ENCODE peak calls at places on chromosome 12, in nine cellular contexts. One of them, this sample, is unnamed.

GRCh38 chr12:9827209-9827888 is at the start of gene KLRF1:
- DNase-seq in mucosa of descending colon: no peak
- DNase-seq in ELR: no peak
- DNase-seq in activated naive CD8-positive, alpha-beta T cell treated with anti-CD3 and anti-CD28 coated beads, Interleukin-2, amount 50 U/mL, for 24 hours: no peak
- DNase-seq in GM10248: no peak
- DNase-seq in effector memory CD4-positive, alpha-beta T cell: no peak
- DNase-seq in endothelial cell: no peak
- DNase-seq in nephron progenitor cell: no peak
- DNase-seq in chondrocyte: no peak
- DNase-seq in this sample: no peak

GRCh38 chr12:65156366-65156831 is 13.0 kb upstream of the LEMD3 start:
- DNase-seq in mucosa of descending colon: no peak
- DNase-seq in ELR: no peak
- DNase-seq in activated naive CD8-positive, alpha-beta T cell treated with anti-CD3 and anti-CD28 coated beads, Interleukin-2, amount 50 U/mL, for 24 hours: no peak
- DNase-seq in GM10248: peak
- DNase-seq in effector memory CD4-positive, alpha-beta T cell: no peak
- DNase-seq in endothelial cell: no peak
- DNase-seq in nephron progenitor cell: no peak
- DNase-seq in chondrocyte: no peak
- DNase-seq in this sample: peak

GRCh38 chr12:113154351-113154973 is 4.9 kb downstream of the CFAP73 start:
- DNase-seq in mucosa of descending colon: no peak
- DNase-seq in ELR: no peak
- DNase-seq in activated naive CD8-positive, alpha-beta T cell treated with anti-CD3 and anti-CD28 coated beads, Interleukin-2, amount 50 U/mL, for 24 hours: peak
- DNase-seq in GM10248: peak
- DNase-seq in effector memory CD4-positive, alpha-beta T cell: no peak
- DNase-seq in endothelial cell: peak
- DNase-seq in nephron progenitor cell: peak
- DNase-seq in chondrocyte: no peak
- DNase-seq in this sample: peak

GRCh38 chr12:131116437-131117117 is 162.9 kb downstream of the ADGRD1 start:
- DNase-seq in mucosa of descending colon: no peak
- DNase-seq in ELR: no peak
- DNase-seq in activated naive CD8-positive, alpha-beta T cell treated with anti-CD3 and anti-CD28 coated beads, Interleukin-2, amount 50 U/mL, for 24 hours: no peak
- DNase-seq in GM10248: no peak
- DNase-seq in effector memory CD4-positive, alpha-beta T cell: no peak
- DNase-seq in endothelial cell: peak
- DNase-seq in nephron progenitor cell: peak
- DNase-seq in chondrocyte: peak
- DNase-seq in this sample: no peak

GRCh38 chr12:1929241-1929984 is 11.0 kb upstream of the CACNA2D4 start:
- DNase-seq in mucosa of descending colon: no peak
- DNase-seq in ELR: no peak
- DNase-seq in activated naive CD8-positive, alpha-beta T cell treated with anti-CD3 and anti-CD28 coated beads, Interleukin-2, amount 50 U/mL, for 24 hours: no peak
- DNase-seq in GM10248: no peak
- DNase-seq in effector memory CD4-positive, alpha-beta T cell: no peak
- DNase-seq in endothelial cell: no peak
- DNase-seq in nephron progenitor cell: no peak
- DNase-seq in chondrocyte: no peak
- DNase-seq in this sample: no peak

GRCh38 chr12:54141534-54142475 is 47.0 kb downstream of the SMUG1 start:
- DNase-seq in mucosa of descending colon: no peak
- DNase-seq in ELR: peak
- DNase-seq in activated naive CD8-positive, alpha-beta T cell treated with anti-CD3 and anti-CD28 coated beads, Interleukin-2, amount 50 U/mL, for 24 hours: no peak
- DNase-seq in GM10248: no peak
- DNase-seq in effector memory CD4-positive, alpha-beta T cell: no peak
- DNase-seq in endothelial cell: no peak
- DNase-seq in nephron progenitor cell: no peak
- DNase-seq in chondrocyte: peak
- DNase-seq in this sample: no peak

GRCh38 chr12:46473634-46474201 is 101.1 kb upstream of the SLC38A2 start:
- DNase-seq in mucosa of descending colon: peak
- DNase-seq in ELR: peak
- DNase-seq in activated naive CD8-positive, alpha-beta T cell treated with anti-CD3 and anti-CD28 coated beads, Interleukin-2, amount 50 U/mL, for 24 hours: no peak
- DNase-seq in GM10248: peak
- DNase-seq in effector memory CD4-positive, alpha-beta T cell: no peak
- DNase-seq in endothelial cell: no peak
- DNase-seq in nephron progenitor cell: no peak
- DNase-seq in chondrocyte: no peak
- DNase-seq in this sample: peak

GRCh38 chr12:94071258-94071657 is 77.1 kb upstream of the PLXNC1 start:
- DNase-seq in mucosa of descending colon: peak
- DNase-seq in ELR: no peak
- DNase-seq in activated naive CD8-positive, alpha-beta T cell treated with anti-CD3 and anti-CD28 coated beads, Interleukin-2, amount 50 U/mL, for 24 hours: no peak
- DNase-seq in GM10248: no peak
- DNase-seq in effector memory CD4-positive, alpha-beta T cell: no peak
- DNase-seq in endothelial cell: no peak
- DNase-seq in nephron progenitor cell: no peak
- DNase-seq in chondrocyte: no peak
- DNase-seq in this sample: no peak